ENCODE peak calls at places on chromosomes 13 and 19, in seven cellular contexts. M, F, S, P, L, A and H are unnamed samples.

GRCh38 chr19:10193666-10194499 is 870 bp downstream of the DNMT1 start:
- DNase-seq in M (peak; percentile 32), F (peak; percentile 48), S (peak; percentile 3), P (peak; percentile 80), L (peak; percentile 57), A (peak; percentile 64), H (peak; percentile 76)

GRCh38 chr13:113393226-113393571 is 29.3 kb upstream of the GRTP1 start:
- DNase-seq in M (no peak), F (no peak), S (no peak), P (no peak), L (no peak), A (no peak), H (no peak)

GRCh38 chr13:24192036-24192810 is 31.7 kb downstream of the SPATA13 start:
- DNase-seq in M (peak; percentile 93), F (peak; percentile 36), S (no peak), P (no peak), L (no peak), A (no peak), H (no peak)

GRCh38 chr19:40604647-40605200 is 3.6 kb downstream of the LTBP4 start:
- DNase-seq in M (no peak), F (peak; percentile 38), S (no peak), P (no peak), L (peak; percentile 83), A (no peak), H (no peak)

GRCh38 chr19:39382991-39383828 is 7.7 kb downstream of the PAF1 start:
- DNase-seq in M (no peak), F (no peak), S (no peak), P (no peak), L (no peak), A (no peak), H (no peak)

GRCh38 chr13:103371271-103371670 is 305.1 kb upstream of the SLC10A2 start:
- DNase-seq in M (no peak), F (no peak), S (no peak), P (no peak), L (peak; percentile 26), A (no peak), H (no peak)

GRCh38 chr13:110643768-110644421 is 28.6 kb downstream of the NAXD start:
- DNase-seq in M (no peak), F (peak; percentile 20), S (no peak), P (peak; percentile 27), L (no peak), A (no peak), H (no peak)

GRCh38 chr19:10577951-10578350 is 9.2 kb downstream of the AP1M2 start:
- DNase-seq in M (no peak), F (no peak), S (no peak), P (no peak), L (no peak), A (no peak), H (no peak)

GRCh38 chr13:40120288-40120687 is 464.8 kb downstream of the COG6 start:
- DNase-seq in M (no peak), F (no peak), S (no peak), P (no peak), L (no peak), A (no peak), H (no peak)

GRCh38 chr13:26914148-26914547 is 153.6 kb upstream of the GPR12 start:
- DNase-seq in M (no peak), F (no peak), S (no peak), P (no peak), L (no peak), A (no peak), H (no peak)

GRCh38 chr19:18967358-18968146 is 26.5 kb upstream of the HOMER3 start:
- DNase-seq in M (no peak), F (no peak), S (no peak), P (no peak), L (peak; percentile 87), A (peak; percentile 48), H (peak; percentile 32)

GRCh38 chr13:113545455-113545930 is 39.1 kb upstream of the TFDP1 start:
- DNase-seq in M (peak; percentile 68), F (peak; percentile 24), S (no peak), P (no peak), L (no peak), A (peak; percentile 17), H (peak; percentile 47)

GRCh38 chr19:58356236-58356970 is 3.1 kb upstream of the A1BG start:
- DNase-seq in M (no peak), F (no peak), S (no peak), P (no peak), L (no peak), A (no peak), H (peak; percentile 43)

GRCh38 chr19:13909430-13909829 is 3.4 kb downstream of the CC2D1A start:
- DNase-seq in M (no peak), F (no peak), S (no peak), P (no peak), L (no peak), A (no peak), H (no peak)

GRCh38 chr13:77980592-77980991 is 62.0 kb upstream of the EDNRB start:
- DNase-seq in M (peak; percentile 78), F (no peak), S (no peak), P (no peak), L (peak; percentile 80), A (peak; percentile 88), H (peak; percentile 81)

GRCh38 chr19:13604902-13605586 is 98.8 kb upstream of the CACNA1A start:
- DNase-seq in M (peak; percentile 57), F (no peak), S (no peak), P (no peak), L (no peak), A (no peak), H (no peak)

GRCh38 chr19:8255426-8256125 is 46.4 kb downstream of the CERS4 start:
- DNase-seq in M (no peak), F (no peak), S (no peak), P (no peak), L (no peak), A (no peak), H (no peak)

GRCh38 chr13:29454931-29455481 is 140.5 kb downstream of the SLC7A1 start:
- DNase-seq in M (peak; percentile 53), F (peak; percentile 62), S (no peak), P (peak; percentile 55), L (peak; percentile 84), A (peak; percentile 28), H (peak; percentile 7)

GRCh38 chr19:41356984-41357739 is 3.4 kb upstream of the TGFB1 start:
- DNase-seq in M (no peak), F (no peak), S (no peak), P (no peak), L (no peak), A (no peak), H (no peak)

GRCh38 chr19:41853768-41854167 is 6.3 kb upstream of the RPS19 start:
- DNase-seq in M (no peak), F (no peak), S (no peak), P (no peak), L (no peak), A (no peak), H (no peak)

GRCh38 chr13:27339299-27339698 is 68.7 kb downstream of the RASL11A start:
- DNase-seq in M (peak; percentile 90), F (peak; percentile 86), S (no peak), P (peak; percentile 77), L (peak; percentile 38), A (peak; percentile 47), H (peak; percentile 42)

GRCh38 chr19:55484571-55485438 is at the start of gene NAT14:
- DNase-seq in M (peak; percentile 93), F (peak; percentile 91), S (peak; percentile 86), P (peak; percentile 97), L (peak; percentile 36), A (peak; percentile 86), H (peak; percentile 48)

GRCh38 chr13:28640861-28641599 is 17.9 kb upstream of the POMP start:
- DNase-seq in M (no peak), F (no peak), S (no peak), P (no peak), L (no peak), A (peak; percentile 88), H (no peak)

GRCh38 chr19:50663280-50663790 is 14.1 kb downstream of the C19orf81 start:
- DNase-seq in M (no peak), F (no peak), S (no peak), P (no peak), L (no peak), A (no peak), H (no peak)

GRCh38 chr19:48934837-48935236 is 1.3 kb downstream of the DHDH start:
- DNase-seq in M (peak; percentile 51), F (peak; percentile 55), S (no peak), P (peak; percentile 57), L (no peak), A (no peak), H (no peak)

GRCh38 chr19:9148687-9149086 is 8.5 kb downstream of the ZNF317 start:
- DNase-seq in M (no peak), F (no peak), S (no peak), P (no peak), L (no peak), A (no peak), H (no peak)

GRCh38 chr13:110882228-110882627 is 32.6 kb downstream of the ANKRD10 start:
- DNase-seq in M (no peak), F (no peak), S (no peak), P (no peak), L (no peak), A (peak; percentile 75), H (no peak)

GRCh38 chr19:14027856-14028450 is at the start of gene RLN3:
- DNase-seq in M (no peak), F (no peak), S (no peak), P (no peak), L (no peak), A (no peak), H (no peak)

GRCh38 chr13:113802090-113802531 is 43.1 kb downstream of the TMEM255B start:
- DNase-seq in M (peak; percentile 89), F (peak; percentile 85), S (peak; percentile 30), P (peak; percentile 81), L (no peak), A (peak; percentile 83), H (peak; percentile 72)

GRCh38 chr19:55133639-55134444 is 15.2 kb downstream of the TNNT1 start:
- DNase-seq in M (no peak), F (no peak), S (no peak), P (no peak), L (peak; percentile 48), A (no peak), H (no peak)

GRCh38 chr19:397321-397720 is 11.6 kb downstream of the C2CD4C start:
- DNase-seq in M (no peak), F (peak; percentile 30), S (no peak), P (no peak), L (no peak), A (no peak), H (no peak)
- H3K23ac ChIP-seq in M (no peak overlapping the region), F (no peak overlapping the region), S (no peak overlapping the region), P (no peak overlapping the region), L (no peak overlapping the region), A (no peak overlapping the region), H (no peak overlapping the region)

GRCh38 chr19:31154021-31154420 is 195.2 kb downstream of the TSHZ3 start:
- DNase-seq in M (no peak), F (no peak), S (no peak), P (no peak), L (no peak), A (no peak), H (peak; percentile 4)
- H3K23ac ChIP-seq in M (no peak overlapping the region), F (no peak overlapping the region), S (no peak overlapping the region), P (no peak overlapping the region), L (no peak overlapping the region), A (no peak overlapping the region), H (no peak overlapping the region)

GRCh38 chr19:28827382-28827781 is 385.6 kb downstream of the UQCRFS1 start:
- DNase-seq in M (no peak), F (no peak), S (no peak), P (no peak), L (no peak), A (no peak), H (no peak)
- H3K23ac ChIP-seq in M (no peak overlapping the region), F (no peak overlapping the region), S (no peak overlapping the region), P (no peak overlapping the region), L (no peak overlapping the region), A (no peak overlapping the region), H (no peak overlapping the region)

GRCh38 chr19:44551850-44552249 is 22.4 kb upstream of the CEACAM20 start:
- DNase-seq in M (no peak), F (no peak), S (no peak), P (no peak), L (no peak), A (no peak), H (no peak)
- H3K23ac ChIP-seq in M (no peak overlapping the region), F (no peak overlapping the region), S (no peak overlapping the region), P (no peak overlapping the region), L (no peak overlapping the region), A (no peak overlapping the region), H (no peak overlapping the region)